ENCODE peak calls at places on chromosomes 16 and 17, in nine cellular contexts. A is astrocyte of the spinal cord; O is left lung; K is endothelial cell; M is brain microvascular endothelial cell; Z is MCF 10A; W is CD8-positive, alpha-beta T cell; S is colonic mucosa; V is fibroblast of the aortic adventitia. Q is an unnamed sample.

GRCh38 chr17:38896373-38896954 is 26.6 kb downstream of the LASP1 start:
- DNase-seq in A (no peak), O (no peak), K (no peak), M (no peak), Z (no peak), W (no peak), S (no peak), V (no peak), Q (no peak)

GRCh38 chr16:57892041-57892440 is 78.9 kb downstream of the CNGB1 start:
- DNase-seq in A (peak), O (no peak), K (no peak), M (peak), Z (peak), W (no peak), S (no peak), V (peak), Q (peak)

GRCh38 chr16:69073181-69073669 is 32.2 kb upstream of the HAS3 start:
- DNase-seq in A (peak), O (no peak), K (no peak), M (peak), Z (peak), W (no peak), S (no peak), V (peak), Q (peak)

GRCh38 chr16:57268804-57269800 is 15.4 kb downstream of the PLLP start:
- DNase-seq in A (no peak), O (no peak), K (no peak), M (peak), Z (no peak), W (no peak), S (peak), V (peak), Q (no peak)

GRCh38 chr17:9951803-9952202 is 46.7 kb upstream of the RCVRN start:
- DNase-seq in A (no peak), O (no peak), K (no peak), M (no peak), Z (no peak), W (no peak), S (no peak), V (no peak), Q (no peak)

GRCh38 chr16:626787-627457 is 3.9 kb upstream of the WFIKKN1 start:
- DNase-seq in A (peak), O (peak), K (no peak), M (peak), Z (peak), W (no peak), S (no peak), V (peak), Q (peak)

GRCh38 chr17:7831233-7831632 is 2.8 kb upstream of the KDM6B start:
- DNase-seq in A (no peak), O (no peak), K (no peak), M (no peak), Z (no peak), W (no peak), S (no peak), V (no peak), Q (no peak)

GRCh38 chr17:40497704-40498103 is 3.7 kb downstream of the TNS4 start:
- DNase-seq in A (no peak), O (no peak), K (no peak), M (no peak), Z (peak), W (no peak), S (no peak), V (no peak), Q (no peak)

GRCh38 chr17:37791434-37791833 is 46.6 kb upstream of the HNF1B start:
- DNase-seq in A (no peak), O (no peak), K (no peak), M (no peak), Z (peak), W (peak), S (peak), V (peak), Q (peak)
- TF ChIP-seq CTCF in A (peak), O (peak), K (peak), M (peak), Z (peak), W (peak), S (peak), V (peak), Q (peak)

GRCh38 chr17:81346908-81347349 is 48.3 kb upstream of the BAHCC1 start:
- DNase-seq in A (no peak), O (no peak), K (no peak), M (no peak), Z (no peak), W (no peak), S (peak), V (no peak), Q (no peak)

GRCh38 chr17:81342700-81343070 is 47.6 kb upstream of the SLC38A10 start:
- DNase-seq in A (no peak), O (no peak), K (no peak), M (no peak), Z (no peak), W (no peak), S (no peak), V (no peak), Q (no peak)

GRCh38 chr17:81346090-81346907 is 49.0 kb upstream of the BAHCC1 start:
- DNase-seq in A (peak), O (peak), K (peak), M (peak), Z (peak), W (peak), S (peak), V (peak), Q (peak)

GRCh38 chr17:81347437-81347836 is 47.8 kb upstream of the BAHCC1 start:
- DNase-seq in A (no peak), O (no peak), K (no peak), M (no peak), Z (no peak), W (no peak), S (no peak), V (no peak), Q (no peak)

GRCh38 chr17:81345211-81346089 is 49.8 kb upstream of the BAHCC1 start:
- DNase-seq in A (peak), O (peak), K (peak), M (peak), Z (peak), W (peak), S (peak), V (peak), Q (peak)
- TF ChIP-seq CTCF in A (peak), O (no peak), K (peak), M (peak), Z (peak), W (no peak), S (no peak), V (peak), Q (peak)

GRCh38 chr17:31598388-31598760 is 206.9 kb downstream of the RAB11FIP4 start:
- DNase-seq in A (no peak), O (no peak), K (no peak), M (no peak), Z (no peak), W (no peak), S (no peak), V (no peak), Q (no peak)

GRCh38 chr17:31595666-31596381 is 204.3 kb downstream of the RAB11FIP4 start:
- DNase-seq in A (no peak), O (no peak), K (no peak), M (no peak), Z (no peak), W (no peak), S (no peak), V (no peak), Q (no peak)

GRCh38 chr17:31595076-31595475 is 203.6 kb downstream of the RAB11FIP4 start:
- DNase-seq in A (peak), O (no peak), K (no peak), M (no peak), Z (no peak), W (no peak), S (no peak), V (peak), Q (no peak)

GRCh38 chr17:31597646-31598387 is 206.3 kb downstream of the RAB11FIP4 start:
- DNase-seq in A (no peak), O (no peak), K (no peak), M (no peak), Z (no peak), W (no peak), S (no peak), V (no peak), Q (no peak)

GRCh38 chr17:31596382-31597323 is 205.2 kb downstream of the RAB11FIP4 start:
- DNase-seq in A (peak), O (peak), K (peak), M (peak), Z (peak), W (no peak), S (peak), V (peak), Q (peak)
- TF ChIP-seq CTCF in A (no peak), O (no peak), K (no peak), M (no peak), Z (no peak), W (no peak), S (no peak), V (no peak), Q (peak)

DNA sequence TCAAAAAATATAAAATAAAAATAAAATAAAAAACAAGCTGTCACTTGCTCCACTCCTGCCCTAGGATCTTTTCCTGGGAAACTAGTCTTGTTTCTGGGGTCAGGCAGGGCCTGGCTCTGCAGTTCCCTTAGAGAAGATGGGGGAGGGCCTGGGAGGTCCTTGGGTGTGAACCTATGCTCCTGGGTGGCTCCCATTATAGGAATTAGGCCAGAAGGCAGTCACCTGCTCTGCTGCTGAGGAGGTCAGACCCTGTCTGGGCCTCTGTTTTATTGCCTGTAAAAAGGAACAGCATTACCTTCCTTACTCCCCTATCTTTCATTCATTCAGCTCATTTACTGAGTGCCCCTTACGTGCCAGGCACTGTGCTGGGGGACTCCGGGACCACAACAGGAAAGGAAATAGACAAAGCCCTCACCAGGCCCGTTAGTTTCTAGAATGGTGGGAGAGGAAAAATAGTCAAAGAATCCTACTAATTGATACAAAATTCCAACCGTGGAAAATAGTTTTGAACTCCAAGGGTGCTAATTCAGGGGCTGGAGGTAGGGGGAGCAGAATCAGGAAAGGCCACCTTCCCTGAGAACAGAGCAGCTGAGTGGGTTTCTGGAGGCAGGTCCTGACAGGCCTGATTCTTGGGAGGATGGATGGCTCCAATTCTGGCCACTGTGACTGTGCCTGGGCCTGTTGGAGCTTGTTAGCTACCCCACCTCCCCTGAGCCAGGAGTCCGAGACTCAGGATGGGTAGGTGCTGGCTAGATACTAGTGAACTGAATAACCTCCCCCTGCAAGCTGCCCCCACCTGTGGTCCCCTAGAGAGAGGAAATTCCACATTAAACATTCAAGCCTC is 1.3 kb upstream of the SLC46A1 start:
- DNase-seq in A (no peak), O (no peak), K (no peak), M (no peak), Z (peak), W (no peak), S (no peak), V (no peak), Q (no peak)
- TF ChIP-seq CTCF in A (no peak), O (no peak), K (no peak), M (peak), Z (no peak), W (no peak), S (no peak), V (no peak), Q (no peak)

GRCh38 chr16:81723098-81723723 is 55.9 kb upstream of the PLCG2 start:
- DNase-seq in A (peak), O (no peak), K (peak), M (peak), Z (peak), W (peak), S (peak), V (peak), Q (peak)
- TF ChIP-seq CTCF in A (peak), O (peak), K (peak), M (peak), Z (peak), W (peak), S (peak), V (peak), Q (peak)

GRCh38 chr16:72815348-72816318 is 232.3 kb downstream of the ZFHX3 start:
- DNase-seq in A (no peak), O (no peak), K (no peak), M (no peak), Z (no peak), W (no peak), S (no peak), V (no peak), Q (no peak)

GRCh38 chr16:72823961-72824490 is 223.9 kb downstream of the ZFHX3 start:
- DNase-seq in A (no peak), O (no peak), K (no peak), M (no peak), Z (no peak), W (no peak), S (no peak), V (no peak), Q (no peak)

GRCh38 chr16:72818286-72818845 is 229.6 kb downstream of the ZFHX3 start:
- DNase-seq in A (peak), O (no peak), K (peak), M (no peak), Z (no peak), W (no peak), S (no peak), V (peak), Q (no peak)

GRCh38 chr16:72821551-72821950 is 226.4 kb downstream of the ZFHX3 start:
- DNase-seq in A (no peak), O (no peak), K (no peak), M (no peak), Z (no peak), W (no peak), S (no peak), V (no peak), Q (no peak)

GRCh38 chr16:72819345-72819744 is 228.6 kb downstream of the ZFHX3 start:
- DNase-seq in A (peak), O (no peak), K (no peak), M (peak), Z (peak), W (no peak), S (no peak), V (peak), Q (no peak)
- TF ChIP-seq CTCF in A (no peak), O (no peak), K (no peak), M (no peak), Z (no peak), W (no peak), S (no peak), V (no peak), Q (no peak)